ENCODE peak calls at places on chromosomes 11 and 22, in five cellular contexts. T, C, Y, D and K are unnamed samples.

GRCh38 chr11:128759597-128759996 is 65.7 kb downstream of the FLI1 start:
- DNase-seq in T (peak), C (no peak), Y (no peak), D (no peak), K (peak)

GRCh38 chr11:129209891-129210830 is 18.0 kb upstream of the ARHGAP32 start:
- DNase-seq in T (no peak), C (no peak), Y (no peak), D (no peak), K (no peak)

GRCh38 chr11:69099193-69099592 is 50.5 kb downstream of the TPCN2 start:
- DNase-seq in T (no peak), C (no peak), Y (no peak), D (no peak), K (no peak)

GRCh38 chr22:41687901-41688364 is 734 bp downstream of the SNU13 start:
- DNase-seq in T (no peak), C (no peak), Y (no peak), D (no peak), K (peak)

GRCh38 chr22:34067031-34067430 is 146.8 kb upstream of the LARGE1 start:
- DNase-seq in T (no peak), C (no peak), Y (peak), D (no peak), K (no peak)

GRCh38 chr11:87719311-87720073 is 455.8 kb downstream of the RAB38 start:
- DNase-seq in T (no peak), C (no peak), Y (no peak), D (no peak), K (no peak)

GRCh38 chr22:32606181-32606580 is 131.6 kb downstream of the FBXO7 start:
- DNase-seq in T (no peak), C (no peak), Y (no peak), D (no peak), K (no peak)

GRCh38 chr11:77140231-77140959 is 12.3 kb downstream of the MYO7A start:
- DNase-seq in T (no peak), C (no peak), Y (no peak), D (no peak), K (peak)

GRCh38 chr11:115616941-115617340 is 112.7 kb upstream of the CADM1 start:
- DNase-seq in T (no peak), C (no peak), Y (no peak), D (no peak), K (peak)

GRCh38 chr11:111105566-111105965 is 140.0 kb upstream of the POU2AF2 start:
- DNase-seq in T (no peak), C (no peak), Y (no peak), D (no peak), K (peak)

GRCh38 chr11:57512646-57513445 is 2.7 kb downstream of the SLC43A1 start:
- DNase-seq in T (no peak), C (no peak), Y (no peak), D (no peak), K (no peak)

DNA sequence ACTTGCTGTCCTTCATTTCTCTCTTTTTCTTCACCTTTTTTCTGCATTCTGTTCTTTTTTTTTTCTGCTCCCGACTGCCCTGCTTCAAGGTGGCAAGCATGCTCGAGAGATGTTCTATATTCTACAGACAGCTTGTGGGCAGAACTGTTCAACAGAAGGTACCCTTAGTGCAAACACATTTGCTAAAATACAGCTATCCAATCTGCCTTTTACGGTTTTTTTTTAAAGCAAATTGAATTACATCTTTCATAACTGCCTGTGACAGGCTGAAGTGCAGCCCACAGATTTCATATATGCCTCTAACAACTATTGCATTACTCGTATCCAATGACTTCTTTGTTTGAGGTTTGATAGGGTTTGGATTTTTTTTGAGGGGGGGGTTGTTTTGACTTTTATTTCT is 204.0 kb upstream of the MTNR1B start:
- DNase-seq in T (no peak), C (no peak), Y (no peak), D (no peak), K (no peak)
- TF ChIP-seq CTCF in T (no peak), C (no peak), Y (no peak), D (no peak), K (no peak)

DNA sequence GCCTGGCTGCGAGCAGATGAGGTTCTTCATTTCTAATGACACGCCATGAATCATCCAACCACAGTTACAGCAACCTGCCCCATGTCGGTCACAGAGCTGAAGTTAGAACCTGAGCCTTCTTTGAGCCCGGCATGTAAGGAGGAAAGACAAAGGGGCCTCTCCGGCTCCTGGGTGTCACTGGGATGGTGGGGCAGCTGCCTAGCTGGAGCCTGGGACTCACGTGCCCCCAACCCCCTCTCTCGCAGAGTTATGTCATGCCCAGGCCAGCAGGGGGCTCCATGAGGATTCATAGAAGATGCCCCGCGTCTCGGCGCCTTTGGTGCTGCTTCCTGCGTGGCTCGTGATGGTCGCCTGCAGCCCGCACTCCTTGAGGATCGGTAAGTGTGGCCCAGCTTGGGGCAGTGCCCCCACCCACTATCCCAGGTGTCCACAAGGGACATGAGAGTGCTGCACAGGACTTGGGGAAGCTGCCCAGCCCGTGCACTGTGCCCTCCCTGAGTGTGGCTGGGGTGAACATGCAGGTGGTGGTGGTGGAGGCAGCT is 148.5 kb downstream of the GRIK4 start:
- DNase-seq in T (no peak), C (peak), Y (no peak), D (no peak), K (peak)
- TF ChIP-seq CTCF in T (peak), C (no peak), Y (peak), D (no peak), K (peak)

DNA sequence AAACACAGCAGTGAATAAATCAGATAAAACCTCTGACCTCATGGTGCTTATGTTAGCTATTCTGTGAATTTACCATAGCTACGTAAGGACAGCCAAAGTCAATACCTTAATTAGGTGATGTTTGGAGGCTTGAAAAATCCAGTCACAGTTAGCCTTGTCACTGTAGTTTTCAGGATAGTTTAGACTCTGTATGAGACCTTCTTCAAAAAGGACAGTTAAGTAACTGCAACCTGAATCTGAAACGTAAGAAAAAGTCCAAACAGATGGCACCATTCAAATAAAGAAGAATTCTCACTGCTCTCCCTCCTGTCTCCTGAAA is 11.4 kb downstream of the OVCH2 start:
- DNase-seq in T (no peak), C (no peak), Y (no peak), D (no peak), K (no peak)
- TF ChIP-seq CTCF in T (peak), C (peak), Y (no peak), D (no peak), K (no peak)

GRCh38 chr22:38724176-38724575 is 18.4 kb downstream of the GTPBP1 start:
- DNase-seq in T (no peak), C (no peak), Y (peak), D (peak), K (no peak)

GRCh38 chr22:38727530-38728451 is 22.0 kb downstream of the GTPBP1 start:
- DNase-seq in T (no peak), C (no peak), Y (peak), D (peak), K (no peak)

GRCh38 chr22:38725900-38726655 is 20.3 kb downstream of the GTPBP1 start:
- DNase-seq in T (no peak), C (no peak), Y (peak), D (peak), K (no peak)

GRCh38 chr22:38727123-38727522 is 21.4 kb downstream of the GTPBP1 start:
- DNase-seq in T (no peak), C (no peak), Y (peak), D (peak), K (no peak)

DNA sequence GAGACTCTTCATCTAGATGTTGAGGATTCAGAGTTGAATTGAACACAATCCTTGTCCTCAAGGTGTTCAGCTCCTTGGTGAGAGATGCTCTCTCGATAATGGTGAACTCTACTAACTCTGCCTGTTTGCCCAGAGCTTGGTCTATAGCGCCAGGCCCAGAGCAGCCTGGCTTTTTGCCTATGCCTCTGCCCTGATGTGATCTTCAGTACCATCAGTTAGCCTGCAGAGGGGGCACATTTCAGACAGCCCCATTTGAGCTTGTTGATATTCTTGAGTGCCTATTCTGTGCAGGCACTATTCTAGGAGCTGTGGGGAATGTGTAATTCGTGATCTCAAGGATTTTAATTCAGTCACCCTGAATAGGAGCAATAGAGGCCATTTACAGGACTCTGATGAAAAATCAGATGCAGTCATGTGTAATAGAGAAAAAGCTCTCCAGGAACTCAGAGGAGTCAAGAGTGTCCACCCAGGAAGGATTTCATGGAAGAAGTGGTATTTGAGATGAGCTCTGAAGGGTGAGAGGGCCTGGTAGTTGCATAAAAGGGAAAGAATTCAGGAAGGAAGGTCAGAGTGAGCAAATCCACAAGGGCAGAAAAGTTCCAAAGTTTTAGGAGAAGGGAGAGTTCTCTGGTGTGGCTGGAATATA is 19.3 kb downstream of the GTPBP1 start:
- DNase-seq in T (peak), C (no peak), Y (peak), D (peak), K (peak)
- TF ChIP-seq CTCF in T (peak), C (peak), Y (peak), D (peak), K (peak)

GRCh38 chr11:21323617-21324016 is 654.2 kb downstream of the NELL1 start:
- DNase-seq in T (no peak), C (no peak), Y (no peak), D (no peak), K (no peak)
- TF ChIP-seq CTCF in T (no peak), C (no peak), Y (no peak), D (no peak), K (no peak)

GRCh38 chr11:67288452-67289225 is 464 bp upstream of the ANKRD13D start:
- DNase-seq in T (peak), C (peak), Y (peak), D (peak), K (peak)
- TF ChIP-seq CTCF in T (peak), C (peak), Y (peak), D (no peak), K (no peak)

DNA sequence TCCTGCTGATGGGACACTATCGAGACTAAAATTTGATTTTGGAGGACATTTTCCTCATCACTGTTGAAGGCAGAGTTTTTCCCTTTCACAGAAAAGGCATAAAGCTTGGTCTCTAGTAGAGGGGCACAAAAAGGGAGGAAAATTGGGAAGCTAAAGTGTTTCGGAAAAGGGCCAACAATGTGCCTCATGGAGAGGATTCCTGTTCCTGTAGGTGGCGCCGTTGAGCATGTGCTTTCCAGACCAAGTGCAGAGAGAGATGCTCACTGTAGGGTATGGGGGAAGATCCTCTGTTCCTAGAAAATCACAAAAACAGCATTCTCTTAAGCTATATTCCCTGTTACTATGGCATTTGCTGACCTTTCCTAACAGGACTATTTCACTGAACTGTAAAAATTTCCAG is 18.4 kb upstream of the OR4C5 start:
- DNase-seq in T (no peak), C (no peak), Y (no peak), D (no peak), K (no peak)
- TF ChIP-seq CTCF in T (no peak), C (no peak), Y (no peak), D (no peak), K (no peak)